ENCODE peak calls at places on chromosomes 7 and 10, in five cellular contexts. O is cardiac fibroblast, W is ovary, Z is cardiac muscle cell, F is colonic mucosa. I is an unnamed sample.

GRCh38 chr10:131178521-131178920 is 133.0 kb downstream of the TCERG1L start:
- DNase-seq in O (no peak), W (no peak), Z (no peak), F (no peak), I (no peak)

GRCh38 chr10:124640538-124641231 is 103.5 kb downstream of the FAM53B start:
- DNase-seq in O (no peak), W (peak; percentile 78), Z (no peak), F (no peak), I (no peak)

GRCh38 chr10:69317175-69318086 is 39.1 kb downstream of the HK1 start:
- DNase-seq in O (no peak), W (no peak), Z (no peak), F (peak; percentile 36), I (no peak)

GRCh38 chr7:15784694-15785030 is 98.2 kb upstream of the MEOX2 start:
- DNase-seq in O (no peak), W (no peak), Z (no peak), F (no peak), I (no peak)

GRCh38 chr10:68871731-68872342 is 29.3 kb upstream of the DDX50 start:
- DNase-seq in O (peak; percentile 82), W (no peak), Z (peak; percentile 64), F (no peak), I (no peak)

GRCh38 chr7:135704074-135704473 is 23.9 kb downstream of the SLC13A4 start:
- DNase-seq in O (no peak), W (no peak), Z (no peak), F (no peak), I (no peak)

GRCh38 chr7:76268376-76268775 is 34.1 kb upstream of the HSPB1 start:
- DNase-seq in O (no peak), W (no peak), Z (no peak), F (no peak), I (no peak)

GRCh38 chr10:1199897-1200721 is 143.9 kb downstream of the WDR37 start:
- DNase-seq in O (no peak), W (peak; percentile 29), Z (no peak), F (peak; percentile 13), I (no peak)

GRCh38 chr10:51001587-51001986 is 72.7 kb upstream of the PRKG1 start:
- DNase-seq in O (peak; percentile 55), W (no peak), Z (no peak), F (no peak), I (no peak)

GRCh38 chr10:12448729-12449391 is 99.5 kb downstream of the CAMK1D start:
- DNase-seq in O (peak; percentile 35), W (peak; percentile 45), Z (no peak), F (no peak), I (peak; percentile 64)

GRCh38 chr10:5607594-5607993 is 58.8 kb downstream of the ASB13 start:
- DNase-seq in O (no peak), W (no peak), Z (no peak), F (no peak), I (no peak)

GRCh38 chr7:49398730-49399129 is 374.7 kb upstream of the VWC2 start:
- DNase-seq in O (peak; percentile 3), W (no peak), Z (no peak), F (no peak), I (no peak)

GRCh38 chr10:74292871-74293427 is 141.9 kb downstream of the ADK start:
- DNase-seq in O (peak; percentile 27), W (no peak), Z (peak; percentile 11), F (no peak), I (no peak)

GRCh38 chr10:114526497-114527238 is 122.4 kb upstream of the AFAP1L2 start:
- DNase-seq in O (peak; percentile 84), W (peak; percentile 88), Z (peak; percentile 86), F (peak; percentile 94), I (peak; percentile 80)

GRCh38 chr7:75962607-75963382 is 31.6 kb downstream of the TMEM120A start:
- DNase-seq in O (peak; percentile 86), W (peak; percentile 82), Z (no peak), F (no peak), I (no peak)

GRCh38 chr7:104267701-104268368 is 60.0 kb upstream of the ORC5 start:
- DNase-seq in O (peak; percentile 18), W (no peak), Z (no peak), F (no peak), I (no peak)
- TF ChIP-seq CTCF in O (peak; percentile 63), W (no peak), Z (peak; percentile 59), F (no peak), I (no peak)

DNA sequence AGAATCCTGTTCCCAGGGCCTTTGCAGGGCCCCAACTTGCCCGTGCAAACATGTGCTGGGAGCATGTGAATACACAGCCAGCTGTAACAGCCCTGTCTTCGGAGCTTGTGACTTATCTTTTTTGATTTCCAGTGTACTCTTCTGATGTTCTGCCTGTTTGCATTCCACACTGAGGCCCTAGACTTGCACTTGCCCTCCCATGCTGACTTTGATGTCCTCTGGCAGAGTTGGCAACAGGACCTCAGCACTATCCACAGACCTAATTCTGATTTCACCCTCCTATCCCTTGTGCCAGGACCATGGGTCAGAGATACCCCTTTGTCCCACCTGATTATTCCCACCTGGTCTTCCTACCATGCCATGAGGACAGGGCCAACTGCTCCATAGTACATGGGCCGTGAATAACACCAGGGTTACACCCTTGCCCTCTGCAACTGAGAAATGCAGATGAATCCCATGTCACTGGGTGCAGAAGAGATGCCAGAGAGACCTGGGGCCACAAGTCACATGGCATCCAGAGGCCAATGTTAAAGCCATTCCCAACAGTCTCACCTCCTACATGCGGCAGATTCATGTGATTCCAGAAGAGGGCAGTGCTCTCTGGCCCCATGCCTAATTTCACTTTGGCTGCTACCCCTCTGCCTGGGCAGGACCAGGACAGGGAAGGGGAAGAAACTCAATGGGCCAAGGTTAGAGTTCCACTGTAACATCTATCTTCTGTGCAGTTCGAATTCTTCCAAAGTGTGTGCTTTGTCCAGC is 43.0 kb downstream of the SCRN1 start:
- DNase-seq in O (peak; percentile 57), W (peak; percentile 48), Z (peak; percentile 42), F (no peak), I (no peak)
- TF ChIP-seq CTCF in O (peak; percentile 38), W (no peak), Z (peak; percentile 45), F (no peak), I (no peak)

DNA sequence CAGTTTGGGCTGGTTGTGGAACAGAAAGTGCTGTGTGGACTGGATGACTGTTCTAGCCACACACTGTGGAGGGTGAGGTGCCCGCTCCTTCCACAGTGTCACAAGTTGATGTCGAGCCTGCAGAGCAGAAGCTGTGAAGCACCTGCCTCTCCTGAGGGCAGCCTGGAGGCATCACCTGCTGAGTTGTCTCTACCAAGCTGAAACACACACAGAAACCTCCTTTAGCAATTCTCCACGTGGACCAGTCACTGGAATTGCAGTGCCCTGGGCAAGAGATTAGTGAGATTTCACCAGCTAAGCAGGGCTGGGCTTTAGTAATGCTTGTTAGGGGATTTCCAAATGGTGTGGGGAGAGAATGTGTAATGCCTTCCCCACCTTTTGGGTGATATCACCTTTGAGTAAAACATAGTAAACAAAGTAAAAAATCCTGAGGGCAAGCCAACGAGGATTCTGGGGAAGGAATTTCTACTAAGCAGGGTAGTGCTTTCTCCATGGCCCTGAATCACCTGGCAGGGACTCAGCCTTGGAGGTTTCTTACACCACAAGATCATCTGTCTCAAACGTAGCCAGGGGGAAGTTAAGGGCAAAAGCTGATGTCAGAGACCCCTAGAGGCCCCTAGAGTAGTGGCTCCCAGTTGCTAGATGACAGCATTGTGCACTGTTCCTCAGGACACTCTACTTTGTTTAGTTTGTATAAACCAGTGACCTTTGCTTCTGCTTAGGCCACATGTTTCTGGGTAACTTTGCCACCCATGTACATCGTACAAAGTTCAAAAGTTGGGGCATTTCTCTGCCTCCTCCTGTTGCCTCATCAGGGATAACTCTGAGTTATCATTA is 233.1 kb upstream of the IGFBP3 start:
- DNase-seq in O (no peak), W (no peak), Z (no peak), F (no peak), I (no peak)
- TF ChIP-seq CTCF in O (no peak), W (no peak), Z (no peak), F (no peak), I (no peak)

GRCh38 chr7:725223-726005 is 1.1 kb upstream of the DNAAF5 start:
- DNase-seq in O (peak; percentile 53), W (peak; percentile 55), Z (no peak), F (peak; percentile 23), I (no peak)
- TF ChIP-seq CTCF in O (no peak), W (no peak), Z (no peak), F (no peak), I (no peak)